ENCODE peak calls at places on chromosomes 4 and X, in four cellular contexts. One of them, this sample, is unnamed.

GRCh38 chrX:31228909-31229308 is 157.1 kb upstream of the FTHL17 start:
- DNase-seq in H7: no peak
- DNase-seq in iPS DF 19.7: no peak
- DNase-seq in hippocampal formation: no peak
- DNase-seq in this sample: no peak

GRCh38 chr4:140049924-140050681 is 103.9 kb downstream of the MAML3 start:
- DNase-seq in H7: peak
- DNase-seq in iPS DF 19.7: peak
- DNase-seq in hippocampal formation: no peak
- DNase-seq in this sample: peak

GRCh38 chr4:156968479-156968984 is 3.1 kb downstream of the PDGFC start:
- DNase-seq in H7: peak
- DNase-seq in iPS DF 19.7: no peak
- DNase-seq in hippocampal formation: peak
- DNase-seq in this sample: peak

GRCh38 chr4:2352171-2352570 is 66.3 kb downstream of the ZFYVE28 start:
- DNase-seq in H7: peak
- DNase-seq in iPS DF 19.7: no peak
- DNase-seq in hippocampal formation: no peak
- DNase-seq in this sample: no peak

GRCh38 chr4:76585897-76586360 is 150.9 kb downstream of the SHROOM3 start:
- DNase-seq in H7: peak
- DNase-seq in iPS DF 19.7: peak
- DNase-seq in hippocampal formation: peak
- DNase-seq in this sample: peak

GRCh38 chrX:133726211-133726630 is 259.2 kb downstream of the GPC3 start:
- DNase-seq in H7: no peak
- DNase-seq in iPS DF 19.7: no peak
- DNase-seq in hippocampal formation: no peak
- DNase-seq in this sample: no peak

GRCh38 chr4:1775731-1776500 is 17.2 kb upstream of the FGFR3 start:
- DNase-seq in H7: no peak
- DNase-seq in iPS DF 19.7: no peak
- DNase-seq in hippocampal formation: peak
- DNase-seq in this sample: no peak

GRCh38 chr4:139789096-139789495 is 123.5 kb downstream of the MGST2 start:
- DNase-seq in H7: no peak
- DNase-seq in iPS DF 19.7: no peak
- DNase-seq in hippocampal formation: no peak
- DNase-seq in this sample: no peak

GRCh38 chr4:116453127-116453526 is 632.2 kb downstream of the TRAM1L1 start:
- DNase-seq in H7: no peak
- DNase-seq in iPS DF 19.7: no peak
- DNase-seq in hippocampal formation: no peak
- DNase-seq in this sample: no peak

GRCh38 chr4:145492376-145492775 is 10.7 kb downstream of the SMAD1 start:
- DNase-seq in H7: no peak
- DNase-seq in iPS DF 19.7: no peak
- DNase-seq in hippocampal formation: no peak
- DNase-seq in this sample: no peak

GRCh38 chr4:111854494-111855087 is 290.7 kb upstream of the FAM241A start:
- DNase-seq in H7: peak
- DNase-seq in iPS DF 19.7: no peak
- DNase-seq in hippocampal formation: no peak
- DNase-seq in this sample: peak

GRCh38 chrX:151505796-151506195 is 57.7 kb upstream of the PASD1 start:
- DNase-seq in H7: peak
- DNase-seq in iPS DF 19.7: peak
- DNase-seq in hippocampal formation: no peak
- DNase-seq in this sample: peak

GRCh38 chr4:18536420-18536819 is 514.9 kb upstream of the LCORL start:
- DNase-seq in H7: peak
- DNase-seq in iPS DF 19.7: peak
- DNase-seq in hippocampal formation: no peak
- DNase-seq in this sample: peak

GRCh38 chr4:138241281-138242075 is 671 bp downstream of the SLC7A11 start:
- DNase-seq in H7: no peak
- DNase-seq in iPS DF 19.7: no peak
- DNase-seq in hippocampal formation: no peak
- DNase-seq in this sample: no peak

GRCh38 chrX:67596839-67597790 is 53.3 kb downstream of the AR start:
- DNase-seq in H7: no peak
- DNase-seq in iPS DF 19.7: no peak
- DNase-seq in hippocampal formation: no peak
- DNase-seq in this sample: no peak

GRCh38 chr4:4820264-4820663 is 39.2 kb upstream of the MSX1 start:
- DNase-seq in H7: no peak
- DNase-seq in iPS DF 19.7: no peak
- DNase-seq in hippocampal formation: peak
- DNase-seq in this sample: no peak

This sample was measured in iPS-NIHi11.